ENCODE peak calls at places on chromosomes 2 and 18, in four cellular contexts. V is transverse colon, G is tibial artery, J is left ventricle myocardium inferior. F is an unnamed sample.

GRCh38 chr2:65277118-65277517 is 49.5 kb downstream of the ACTR2 start:
- DNase-seq in V (no peak), G (no peak), J (no peak), F (no peak)

GRCh38 chr2:224284134-224284946 is 117.6 kb downstream of the FAM124B start:
- DNase-seq in V (peak; percentile 11), G (no peak), J (no peak), F (peak; percentile 44)

GRCh38 chr2:226184940-226185575 is 614.6 kb downstream of the IRS1 start:
- DNase-seq in V (no peak), G (no peak), J (peak; percentile 14), F (peak; percentile 12)

GRCh38 chr2:109517118-109517889 is 96.5 kb downstream of the SEPTIN10 start:
- DNase-seq in V (no peak), G (no peak), J (no peak), F (no peak)

GRCh38 chr2:118661184-118661583 is 186.3 kb downstream of the EN1 start:
- DNase-seq in V (no peak), G (no peak), J (no peak), F (no peak)

GRCh38 chr2:102514061-102514785 is 41.2 kb downstream of the SLC9A4 start:
- DNase-seq in V (no peak), G (no peak), J (no peak), F (no peak)

GRCh38 chr2:207505728-207506127 is 24.0 kb upstream of the CREB1 start:
- DNase-seq in V (no peak), G (no peak), J (no peak), F (no peak)

GRCh38 chr2:174965992-174966789 is 39.0 kb downstream of the CHN1 start:
- DNase-seq in V (no peak), G (no peak), J (no peak), F (no peak)

GRCh38 chr2:172196768-172197322 is 94.1 kb upstream of the DLX2 start:
- DNase-seq in V (no peak), G (no peak), J (no peak), F (no peak)

GRCh38 chr2:120684225-120684624 is 51.4 kb upstream of the GLI2 start:
- DNase-seq in V (no peak), G (no peak), J (no peak), F (no peak)

GRCh38 chr2:59874971-59875755 is 678.3 kb downstream of the BCL11A start:
- DNase-seq in V (no peak), G (no peak), J (no peak), F (no peak)

GRCh38 chr2:241665731-241666440 is 20.7 kb downstream of the DTYMK start:
- DNase-seq in V (no peak), G (no peak), J (no peak), F (no peak)

GRCh38 chr2:36371963-36372391 is 16.4 kb downstream of the CRIM1 start:
- DNase-seq in V (no peak), G (no peak), J (no peak), F (no peak)

GRCh38 chr2:159614534-159615186 is 1.7 kb downstream of the BAZ2B start:
- DNase-seq in V (no peak), G (no peak), J (no peak), F (no peak)

GRCh38 chr2:67215214-67215613 is 181.9 kb upstream of the ETAA1 start:
- DNase-seq in V (peak; percentile 26), G (no peak), J (no peak), F (peak; percentile 74)

GRCh38 chr2:54570925-54571694 is 115.0 kb downstream of the SPTBN1 start:
- DNase-seq in V (peak; percentile 78), G (no peak), J (peak; percentile 45), F (peak; percentile 45)

GRCh38 chr2:144529841-144530240 is 9.9 kb upstream of the ZEB2 start:
- DNase-seq in V (no peak), G (peak; percentile 70), J (no peak), F (no peak)

GRCh38 chr2:11499081-11499743 is 33.3 kb upstream of the E2F6 start:
- DNase-seq in V (no peak), G (no peak), J (no peak), F (no peak)

GRCh38 chr18:56413862-56414261 is 224.5 kb downstream of the TXNL1 start:
- DNase-seq in V (no peak), G (no peak), J (no peak), F (no peak)

GRCh38 chr2:33372940-33373553 is 103.4 kb upstream of the RASGRP3 start:
- DNase-seq in V (no peak), G (no peak), J (no peak), F (peak; percentile 27)

GRCh38 chr2:241035142-241035817 is 36.9 kb downstream of the SNED1 start:
- DNase-seq in V (no peak), G (no peak), J (no peak), F (no peak)

GRCh38 chr2:175097297-175097696 is 70.7 kb downstream of the ATF2 start:
- DNase-seq in V (no peak), G (no peak), J (no peak), F (no peak)

GRCh38 chr2:197348721-197349337 is 38.2 kb upstream of the ANKRD44 start:
- DNase-seq in V (no peak), G (no peak), J (no peak), F (no peak)

GRCh38 chr18:23487738-23488625 is 15.3 kb upstream of the RMC1 start:
- DNase-seq in V (peak; percentile 23), G (peak; percentile 74), J (no peak), F (no peak)

GRCh38 chr2:240935101-240935876 is 29.2 kb downstream of the CROCC2 start:
- DNase-seq in V (peak; percentile 4), G (no peak), J (no peak), F (peak; percentile 4)

GRCh38 chr2:75465317-75465998 is 95.3 kb downstream of the EVA1A start:
- DNase-seq in V (no peak), G (no peak), J (no peak), F (no peak)

GRCh38 chr2:10556271-10557140 is 108.4 kb upstream of the ODC1 start:
- DNase-seq in V (no peak), G (no peak), J (no peak), F (no peak)

GRCh38 chr2:172906401-172906811 is 169.2 kb upstream of the MAP3K20 start:
- DNase-seq in V (no peak), G (no peak), J (peak; percentile 57), F (no peak)

GRCh38 chr18:37419272-37419671 is 146.3 kb downstream of the CELF4 start:
- DNase-seq in V (no peak), G (no peak), J (no peak), F (no peak)

GRCh38 chr2:232502901-232503791 is 15.5 kb upstream of the ECEL1 start:
- DNase-seq in V (peak; percentile 14), G (no peak), J (no peak), F (no peak)

GRCh38 chr2:88097891-88098557 is 29.8 kb downstream of the FABP1 start:
- DNase-seq in V (no peak), G (no peak), J (no peak), F (no peak)

GRCh38 chr2:33509908-33510588 is 33.6 kb downstream of the RASGRP3 start:
- DNase-seq in V (no peak), G (no peak), J (no peak), F (no peak)

GRCh38 chr2:43226558-43226954 is at the start of gene ZFP36L2:
- DNase-seq in V (peak; percentile 97), G (peak; percentile 98), J (peak; percentile 97), F (peak; percentile 97)

GRCh38 chr2:120261387-120262006 is 8.8 kb downstream of the RALB start:
- DNase-seq in V (no peak), G (no peak), J (no peak), F (no peak)

DNA sequence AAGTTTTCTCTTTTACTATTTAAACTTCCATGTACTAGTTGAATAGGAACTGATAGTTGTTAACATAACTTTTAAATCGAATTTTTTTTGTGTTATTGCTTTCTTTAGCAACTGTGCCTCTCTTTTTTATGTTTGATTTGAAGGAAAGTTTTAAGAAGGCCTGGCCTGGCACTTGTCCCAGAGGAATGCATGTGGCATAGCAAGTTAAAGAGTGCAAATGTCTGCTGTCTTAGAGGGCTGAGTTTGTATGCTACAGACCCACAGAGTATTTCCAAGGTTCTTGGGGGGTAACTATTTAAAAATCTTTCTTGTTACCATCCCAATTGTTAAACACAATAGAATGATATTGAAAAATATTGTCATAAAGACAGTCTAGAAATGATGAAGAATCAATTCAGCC is 47.0 kb downstream of the MTCL1 start:
- DNase-seq in V (no peak), G (no peak), J (no peak), F (no peak)
- H3K36me3 ChIP-seq in V (no peaks in the 10 kb centered on the region), G (no peaks in the 10 kb centered on the region), J (no peaks in the 10 kb centered on the region), F (peaks cover 4% of the 10 kb centered on the region)

DNA sequence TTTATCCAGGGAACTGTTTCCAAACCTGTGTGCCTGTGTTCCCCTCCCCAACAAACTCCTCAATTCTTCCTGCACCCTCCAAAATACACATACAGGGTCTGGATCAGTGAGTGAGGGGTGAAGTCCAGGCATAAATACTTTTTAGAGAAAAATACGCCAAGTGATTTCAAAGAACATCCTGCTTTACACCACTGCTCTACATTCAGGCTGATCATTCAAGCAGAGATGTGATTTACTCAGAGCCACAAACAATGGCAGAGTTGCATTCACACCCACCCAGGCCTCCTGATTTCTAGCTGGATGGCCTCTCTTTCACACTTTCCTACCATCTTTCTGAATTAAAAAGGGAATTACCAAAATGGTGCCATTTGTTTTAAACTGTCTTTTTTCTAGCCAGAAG is 289.5 kb upstream of the SLC14A2 start:
- DNase-seq in V (no peak), G (no peak), J (no peak), F (no peak)
- H3K27me3 ChIP-seq in V (no peaks in the 10 kb centered on the region), G (no peaks in the 10 kb centered on the region), J (no peaks in the 10 kb centered on the region), F (peaks cover 98% of the 10 kb centered on the region)

GRCh38 chr2:222722327-222722946 is 51.0 kb downstream of the MOGAT1 start:
- DNase-seq in V (no peak), G (no peak), J (peak; percentile 34), F (no peak)
- H3K27ac ChIP-seq in V (no peak overlapping the region), G (no peak overlapping the region), J (peak overlapping the region; percentile 49), F (no peak overlapping the region)

GRCh38 chr2:218659258-218659987 is at the start of the genes BCS1L and ZNF142:
- DNase-seq in V (peak; percentile 95), G (peak; percentile 94), J (peak; percentile 93), F (peak; percentile 96)

GRCh38 chr2:218658671-218659257 is 659 bp downstream of the ZNF142 start:
- DNase-seq in V (peak; percentile 66), G (no peak), J (no peak), F (peak; percentile 75)

GRCh38 chr2:218662377-218662776 is 2.9 kb downstream of the BCS1L start:
- DNase-seq in V (no peak), G (no peak), J (no peak), F (no peak)

GRCh38 chr2:218662827-218663226 is 3.3 kb downstream of the BCS1L start:
- DNase-seq in V (no peak), G (no peak), J (no peak), F (no peak)

GRCh38 chr2:218659988-218660358 is 490 bp downstream of the BCS1L start:
- DNase-seq in V (no peak), G (no peak), J (no peak), F (no peak)
- H3K36me3 ChIP-seq in V (peaks cover 28% of the 10 kb centered on the region), G (peaks cover 45% of the 10 kb centered on the region), J (peaks cover 56% of the 10 kb centered on the region), F (peaks cover 77% of the 10 kb centered on the region)